ENCODE peak calls at places on chromosomes 5 and 9, in nine cellular contexts. One of them, this sample, is unnamed.

GRCh38 chr9:119365291-119366027 is 3.8 kb downstream of the BRINP1 start:
- DNase-seq in ovary: no peak
- DNase-seq in upper lobe of left lung: no peak
- DNase-seq in pancreas: no peak
- DNase-seq in PC-9: no peak
- DNase-seq in fibroblast of lung: no peak
- DNase-seq in lower lobe of right lung: no peak
- DNase-seq in GM12878: no peak
- DNase-seq in H1: peak; percentile 64
- DNase-seq in this sample: no peak

GRCh38 chr5:180809403-180810209 is 7.0 kb upstream of the MGAT1 start:
- DNase-seq in ovary: peak; percentile 95
- DNase-seq in upper lobe of left lung: peak; percentile 96
- DNase-seq in pancreas: peak; percentile 93
- DNase-seq in PC-9: peak; percentile 77
- DNase-seq in fibroblast of lung: peak; percentile 92
- DNase-seq in lower lobe of right lung: peak; percentile 86
- DNase-seq in GM12878: no peak
- DNase-seq in H1: no peak
- DNase-seq in this sample: peak; percentile 75

GRCh38 chr9:129968690-129969485 is 74.1 kb downstream of the FNBP1 start:
- DNase-seq in ovary: no peak
- DNase-seq in upper lobe of left lung: no peak
- DNase-seq in pancreas: no peak
- DNase-seq in PC-9: peak; percentile 68
- DNase-seq in fibroblast of lung: peak; percentile 87
- DNase-seq in lower lobe of right lung: no peak
- DNase-seq in GM12878: no peak
- DNase-seq in H1: no peak
- DNase-seq in this sample: peak; percentile 12

GRCh38 chr5:171601266-171601881 is 181.9 kb downstream of the FGF18 start:
- DNase-seq in ovary: no peak
- DNase-seq in upper lobe of left lung: no peak
- DNase-seq in pancreas: no peak
- DNase-seq in PC-9: no peak
- DNase-seq in fibroblast of lung: no peak
- DNase-seq in lower lobe of right lung: peak; percentile 66
- DNase-seq in GM12878: no peak
- DNase-seq in H1: no peak
- DNase-seq in this sample: no peak

GRCh38 chr9:78035369-78035993 is 3.9 kb upstream of the GNAQ start:
- DNase-seq in ovary: peak; percentile 56
- DNase-seq in upper lobe of left lung: no peak
- DNase-seq in pancreas: no peak
- DNase-seq in PC-9: peak; percentile 47
- DNase-seq in fibroblast of lung: peak; percentile 88
- DNase-seq in lower lobe of right lung: no peak
- DNase-seq in GM12878: peak; percentile 7
- DNase-seq in H1: no peak
- DNase-seq in this sample: no peak

GRCh38 chr9:69620731-69621130 is 51.4 kb downstream of the APBA1 start:
- DNase-seq in ovary: no peak
- DNase-seq in upper lobe of left lung: peak; percentile 14
- DNase-seq in pancreas: no peak
- DNase-seq in PC-9: no peak
- DNase-seq in fibroblast of lung: no peak
- DNase-seq in lower lobe of right lung: no peak
- DNase-seq in GM12878: no peak
- DNase-seq in H1: no peak
- DNase-seq in this sample: no peak

GRCh38 chr5:54302267-54302687 is 8.1 kb downstream of the ARL15 start:
- DNase-seq in ovary: no peak
- DNase-seq in upper lobe of left lung: no peak
- DNase-seq in pancreas: no peak
- DNase-seq in PC-9: no peak
- DNase-seq in fibroblast of lung: peak; percentile 46
- DNase-seq in lower lobe of right lung: no peak
- DNase-seq in GM12878: no peak
- DNase-seq in H1: no peak
- DNase-seq in this sample: peak; percentile 24

GRCh38 chr9:16705121-16705604 is 165.3 kb downstream of the BNC2 start:
- DNase-seq in ovary: peak; percentile 84
- DNase-seq in upper lobe of left lung: no peak
- DNase-seq in pancreas: peak; percentile 62
- DNase-seq in PC-9: peak; percentile 88
- DNase-seq in fibroblast of lung: peak; percentile 97
- DNase-seq in lower lobe of right lung: peak; percentile 57
- DNase-seq in GM12878: no peak
- DNase-seq in H1: peak; percentile 70
- DNase-seq in this sample: no peak

GRCh38 chr5:152527358-152528048 is 122.4 kb upstream of the NMUR2 start:
- DNase-seq in ovary: no peak
- DNase-seq in upper lobe of left lung: no peak
- DNase-seq in pancreas: no peak
- DNase-seq in PC-9: no peak
- DNase-seq in fibroblast of lung: no peak
- DNase-seq in lower lobe of right lung: no peak
- DNase-seq in GM12878: no peak
- DNase-seq in H1: no peak
- DNase-seq in this sample: no peak

GRCh38 chr9:18668944-18669343 is 195.0 kb downstream of the ADAMTSL1 start:
- DNase-seq in ovary: no peak
- DNase-seq in upper lobe of left lung: no peak
- DNase-seq in pancreas: no peak
- DNase-seq in PC-9: no peak
- DNase-seq in fibroblast of lung: no peak
- DNase-seq in lower lobe of right lung: no peak
- DNase-seq in GM12878: no peak
- DNase-seq in H1: peak; percentile 39
- DNase-seq in this sample: peak; percentile 50

GRCh38 chr5:32961066-32961429 is 249.9 kb downstream of the NPR3 start:
- DNase-seq in ovary: no peak
- DNase-seq in upper lobe of left lung: no peak
- DNase-seq in pancreas: no peak
- DNase-seq in PC-9: no peak
- DNase-seq in fibroblast of lung: no peak
- DNase-seq in lower lobe of right lung: no peak
- DNase-seq in GM12878: no peak
- DNase-seq in H1: no peak
- DNase-seq in this sample: peak; percentile 90

GRCh38 chr5:109951758-109952157 is 262.0 kb downstream of the MAN2A1 start:
- DNase-seq in ovary: no peak
- DNase-seq in upper lobe of left lung: no peak
- DNase-seq in pancreas: no peak
- DNase-seq in PC-9: no peak
- DNase-seq in fibroblast of lung: no peak
- DNase-seq in lower lobe of right lung: no peak
- DNase-seq in GM12878: no peak
- DNase-seq in H1: no peak
- DNase-seq in this sample: no peak

GRCh38 chr5:118862596-118862995 is 125.8 kb downstream of the DTWD2 start:
- DNase-seq in ovary: no peak
- DNase-seq in upper lobe of left lung: no peak
- DNase-seq in pancreas: no peak
- DNase-seq in PC-9: no peak
- DNase-seq in fibroblast of lung: no peak
- DNase-seq in lower lobe of right lung: no peak
- DNase-seq in GM12878: no peak
- DNase-seq in H1: no peak
- DNase-seq in this sample: peak; percentile 29

GRCh38 chr9:133803028-133803585 is 65.0 kb upstream of the SARDH start:
- DNase-seq in ovary: no peak
- DNase-seq in upper lobe of left lung: peak; percentile 34
- DNase-seq in pancreas: no peak
- DNase-seq in PC-9: no peak
- DNase-seq in fibroblast of lung: no peak
- DNase-seq in lower lobe of right lung: no peak
- DNase-seq in GM12878: no peak
- DNase-seq in H1: no peak
- DNase-seq in this sample: no peak

GRCh38 chr9:20988916-20989315 is 42.5 kb downstream of the HACD4 start:
- DNase-seq in ovary: no peak
- DNase-seq in upper lobe of left lung: no peak
- DNase-seq in pancreas: no peak
- DNase-seq in PC-9: no peak
- DNase-seq in fibroblast of lung: peak; percentile 49
- DNase-seq in lower lobe of right lung: no peak
- DNase-seq in GM12878: no peak
- DNase-seq in H1: no peak
- DNase-seq in this sample: no peak

GRCh38 chr9:114099523-114100270 is 605 bp upstream of the KIF12 start:
- DNase-seq in ovary: no peak
- DNase-seq in upper lobe of left lung: no peak
- DNase-seq in pancreas: no peak
- DNase-seq in PC-9: no peak
- DNase-seq in fibroblast of lung: no peak
- DNase-seq in lower lobe of right lung: no peak
- DNase-seq in GM12878: no peak
- DNase-seq in H1: no peak
- DNase-seq in this sample: no peak

GRCh38 chr9:94800424-94801117 is 74.1 kb downstream of the AOPEP start:
- DNase-seq in ovary: no peak
- DNase-seq in upper lobe of left lung: no peak
- DNase-seq in pancreas: no peak
- DNase-seq in PC-9: no peak
- DNase-seq in fibroblast of lung: no peak
- DNase-seq in lower lobe of right lung: no peak
- DNase-seq in GM12878: no peak
- DNase-seq in H1: no peak
- DNase-seq in this sample: no peak

GRCh38 chr5:132674671-132675506 is 1.1 kb downstream of the IL4 start:
- DNase-seq in ovary: no peak
- DNase-seq in upper lobe of left lung: no peak
- DNase-seq in pancreas: no peak
- DNase-seq in PC-9: peak; percentile 81
- DNase-seq in fibroblast of lung: peak; percentile 95
- DNase-seq in lower lobe of right lung: no peak
- DNase-seq in GM12878: peak; percentile 93
- DNase-seq in H1: no peak
- DNase-seq in this sample: peak; percentile 86

GRCh38 chr9:74887041-74887980 is at the start of gene TRPM6:
- DNase-seq in ovary: peak; percentile 54
- DNase-seq in upper lobe of left lung: peak; percentile 92
- DNase-seq in pancreas: peak; percentile 75
- DNase-seq in PC-9: no peak
- DNase-seq in fibroblast of lung: peak; percentile 82
- DNase-seq in lower lobe of right lung: peak; percentile 87
- DNase-seq in GM12878: no peak
- DNase-seq in H1: no peak
- DNase-seq in this sample: no peak

GRCh38 chr5:52796507-52797103 is 8.9 kb downstream of the ITGA1 start:
- DNase-seq in ovary: no peak
- DNase-seq in upper lobe of left lung: no peak
- DNase-seq in pancreas: no peak
- DNase-seq in PC-9: no peak
- DNase-seq in fibroblast of lung: no peak
- DNase-seq in lower lobe of right lung: no peak
- DNase-seq in GM12878: no peak
- DNase-seq in H1: no peak
- DNase-seq in this sample: no peak

GRCh38 chr5:139403418-139403786 is 487 bp downstream of the SPATA24 start:
- DNase-seq in ovary: no peak
- DNase-seq in upper lobe of left lung: no peak
- DNase-seq in pancreas: no peak
- DNase-seq in PC-9: no peak
- DNase-seq in fibroblast of lung: no peak
- DNase-seq in lower lobe of right lung: no peak
- DNase-seq in GM12878: no peak
- DNase-seq in H1: no peak
- DNase-seq in this sample: no peak

GRCh38 chr5:110377411-110378392 is 348.8 kb downstream of the TMEM232 start:
- DNase-seq in ovary: no peak
- DNase-seq in upper lobe of left lung: no peak
- DNase-seq in pancreas: no peak
- DNase-seq in PC-9: no peak
- DNase-seq in fibroblast of lung: no peak
- DNase-seq in lower lobe of right lung: no peak
- DNase-seq in GM12878: no peak
- DNase-seq in H1: no peak
- DNase-seq in this sample: no peak

GRCh38 chr5:7801898-7802614 is 48.9 kb downstream of the CFAP90 start:
- DNase-seq in ovary: no peak
- DNase-seq in upper lobe of left lung: peak; percentile 48
- DNase-seq in pancreas: no peak
- DNase-seq in PC-9: no peak
- DNase-seq in fibroblast of lung: no peak
- DNase-seq in lower lobe of right lung: no peak
- DNase-seq in GM12878: no peak
- DNase-seq in H1: no peak
- DNase-seq in this sample: no peak

GRCh38 chr5:177098772-177099152 is 12.0 kb downstream of the FGFR4 start:
- DNase-seq in ovary: no peak
- DNase-seq in upper lobe of left lung: no peak
- DNase-seq in pancreas: no peak
- DNase-seq in PC-9: no peak
- DNase-seq in fibroblast of lung: peak; percentile 93
- DNase-seq in lower lobe of right lung: no peak
- DNase-seq in GM12878: no peak
- DNase-seq in H1: no peak
- DNase-seq in this sample: no peak
- H3K27ac ChIP-seq in ovary: peak overlapping the region; percentile 34
- H3K27ac ChIP-seq in upper lobe of left lung: peak overlapping the region; percentile 27
- H3K27ac ChIP-seq in pancreas: peak overlapping the region; percentile 13
- H3K27ac ChIP-seq in PC-9: no peak overlapping the region
- H3K27ac ChIP-seq in fibroblast of lung: peak overlapping the region; percentile 74
- H3K27ac ChIP-seq in lower lobe of right lung: peak overlapping the region; percentile 67
- H3K27ac ChIP-seq in GM12878: no peak overlapping the region
- H3K27ac ChIP-seq in H1: no peak overlapping the region
- H3K27ac ChIP-seq in this sample: no peak overlapping the region

GRCh38 chr5:35135239-35135700 is 87.5 kb upstream of the AGXT2 start:
- DNase-seq in ovary: no peak
- DNase-seq in upper lobe of left lung: no peak
- DNase-seq in pancreas: no peak
- DNase-seq in PC-9: no peak
- DNase-seq in fibroblast of lung: no peak
- DNase-seq in lower lobe of right lung: no peak
- DNase-seq in GM12878: no peak
- DNase-seq in H1: no peak
- DNase-seq in this sample: no peak
- H3K27ac ChIP-seq in ovary: no peak overlapping the region
- H3K27ac ChIP-seq in upper lobe of left lung: no peak overlapping the region
- H3K27ac ChIP-seq in pancreas: no peak overlapping the region
- H3K27ac ChIP-seq in PC-9: no peak overlapping the region
- H3K27ac ChIP-seq in fibroblast of lung: no peak overlapping the region
- H3K27ac ChIP-seq in lower lobe of right lung: no peak overlapping the region
- H3K27ac ChIP-seq in GM12878: no peak overlapping the region
- H3K27ac ChIP-seq in H1: no peak overlapping the region
- H3K27ac ChIP-seq in this sample: no peak overlapping the region

GRCh38 chr5:179258001-179258921 is 87.0 kb downstream of the ADAMTS2 start:
- DNase-seq in ovary: no peak
- DNase-seq in upper lobe of left lung: no peak
- DNase-seq in pancreas: no peak
- DNase-seq in PC-9: no peak
- DNase-seq in fibroblast of lung: no peak
- DNase-seq in lower lobe of right lung: no peak
- DNase-seq in GM12878: no peak
- DNase-seq in H1: no peak
- DNase-seq in this sample: no peak
- H3K27ac ChIP-seq in ovary: peak overlapping the region; percentile 62
- H3K27ac ChIP-seq in upper lobe of left lung: no peak overlapping the region
- H3K27ac ChIP-seq in pancreas: no peak overlapping the region
- H3K27ac ChIP-seq in PC-9: no peak overlapping the region
- H3K27ac ChIP-seq in fibroblast of lung: peak overlapping the region; percentile 60
- H3K27ac ChIP-seq in lower lobe of right lung: no peak overlapping the region
- H3K27ac ChIP-seq in GM12878: no peak overlapping the region
- H3K27ac ChIP-seq in H1: no peak overlapping the region
- H3K27ac ChIP-seq in this sample: no peak overlapping the region

GRCh38 chr9:124733964-124734740 is 37.0 kb downstream of the NR6A1 start:
- DNase-seq in ovary: no peak
- DNase-seq in upper lobe of left lung: no peak
- DNase-seq in pancreas: no peak
- DNase-seq in PC-9: peak; percentile 93
- DNase-seq in fibroblast of lung: no peak
- DNase-seq in lower lobe of right lung: no peak
- DNase-seq in GM12878: no peak
- DNase-seq in H1: no peak
- DNase-seq in this sample: peak; percentile 60
- H3K27ac ChIP-seq in ovary: no peak overlapping the region
- H3K27ac ChIP-seq in upper lobe of left lung: no peak overlapping the region
- H3K27ac ChIP-seq in pancreas: peak overlapping the region; percentile 33
- H3K27ac ChIP-seq in PC-9: peak overlapping the region; percentile 80
- H3K27ac ChIP-seq in fibroblast of lung: no peak overlapping the region
- H3K27ac ChIP-seq in lower lobe of right lung: peak overlapping the region; percentile 27
- H3K27ac ChIP-seq in GM12878: peak overlapping the region; percentile 24
- H3K27ac ChIP-seq in H1: peak overlapping the region; percentile 12
- H3K27ac ChIP-seq in this sample: peak overlapping the region; percentile 60

This sample was measured in epithelial cell of prostate.